ENCODE peak calls at places on chromosomes 16 and 17, in seven cellular contexts. R, V, S, W, G, X and Q are unnamed samples.
A peak's percentile ranks its signal among the peaks of the same experiment; 100 is the strongest.

GRCh38 chr17:4087911-4088693 is 54.7 kb downstream of the ZZEF1 start:
- DNase-seq in R (no peak), V (no peak), S (no peak), W (no peak), G (peak; percentile 71), X (no peak), Q (no peak)

GRCh38 chr16:3650631-3651265 is 3.7 kb upstream of the DNASE1 start:
- DNase-seq in R (no peak), V (no peak), S (no peak), W (no peak), G (no peak), X (no peak), Q (peak; percentile 36)

GRCh38 chr17:32929288-32929574 is 1.3 kb downstream of the TMEM98 start:
- DNase-seq in R (no peak), V (no peak), S (no peak), W (no peak), G (peak; percentile 18), X (no peak), Q (no peak)

GRCh38 chr16:25163683-25164082 is 52.1 kb downstream of the LCMT1 start:
- DNase-seq in R (no peak), V (no peak), S (no peak), W (no peak), G (no peak), X (no peak), Q (no peak)

GRCh38 chr17:65759532-65759931 is 198.1 kb upstream of the AXIN2 start:
- DNase-seq in R (no peak), V (no peak), S (no peak), W (no peak), G (no peak), X (no peak), Q (no peak)

GRCh38 chr17:81859906-81860755 is at the start of gene P4HB:
- DNase-seq in R (peak; percentile 32), V (no peak), S (peak; percentile 98), W (peak; percentile 33), G (no peak), X (no peak), Q (no peak)

GRCh38 chr17:1860978-1861377 is 31.2 kb downstream of the RPA1 start:
- DNase-seq in R (peak; percentile 43), V (no peak), S (no peak), W (no peak), G (no peak), X (no peak), Q (no peak)

GRCh38 chr17:78364436-78365281 is 4.8 kb upstream of the SOCS3 start:
- DNase-seq in R (no peak), V (no peak), S (no peak), W (no peak), G (no peak), X (no peak), Q (peak; percentile 74)

GRCh38 chr17:4980644-4981216 is 6.7 kb downstream of the CAMTA2 start:
- DNase-seq in R (no peak), V (no peak), S (no peak), W (no peak), G (peak; percentile 40), X (peak; percentile 65), Q (no peak)

GRCh38 chr16:89562027-89562599 is 1.6 kb downstream of the RPL13 start:
- DNase-seq in R (no peak), V (no peak), S (no peak), W (peak; percentile 58), G (no peak), X (peak; percentile 47), Q (peak; percentile 71)
- H3K4me3 ChIP-seq in R (no peak overlapping the region), V (no peak overlapping the region), S (peak overlapping the region; percentile 96), W (no peak overlapping the region), G (peak overlapping the region; percentile 82), X (peak overlapping the region; percentile 99), Q (peak overlapping the region; percentile 97)

GRCh38 chr17:40952675-40953074 is 14.1 kb downstream of the KRT39 start:
- DNase-seq in R (no peak), V (no peak), S (no peak), W (no peak), G (peak; percentile 97), X (peak; percentile 33), Q (no peak)

GRCh38 chr17:40950176-40950575 is 12.7 kb upstream of the KRT23 start:
- DNase-seq in R (no peak), V (no peak), S (no peak), W (no peak), G (no peak), X (no peak), Q (no peak)

GRCh38 chr17:40952169-40952568 is 14.6 kb downstream of the KRT39 start:
- DNase-seq in R (no peak), V (no peak), S (no peak), W (no peak), G (no peak), X (no peak), Q (no peak)

GRCh38 chr17:40949406-40949805 is 12.0 kb upstream of the KRT23 start:
- DNase-seq in R (no peak), V (no peak), S (no peak), W (no peak), G (no peak), X (no peak), Q (no peak)

GRCh38 chr17:40951011-40951622 is 13.7 kb upstream of the KRT23 start:
- DNase-seq in R (no peak), V (no peak), S (no peak), W (no peak), G (peak; percentile 72), X (no peak), Q (no peak)
- H3K27ac ChIP-seq in R (no peak overlapping the region), V (no peak overlapping the region), S (no peak overlapping the region), W (no peak overlapping the region), G (no peak overlapping the region), X (no peak overlapping the region), Q (no peak overlapping the region)

GRCh38 chr16:50821586-50821985 is 79.7 kb downstream of the CYLD start:
- DNase-seq in R (no peak), V (no peak), S (no peak), W (no peak), G (no peak), X (peak; percentile 21), Q (no peak)
- TF ChIP-seq CTCF in R (no peak), V (no peak), S (no peak), W (no peak), G (no peak), X (no peak), Q (no peak)

GRCh38 chr17:47698749-47699535 is 5.0 kb downstream of the TBKBP1 start:
- DNase-seq in R (no peak), V (peak; percentile 70), S (peak; percentile 71), W (peak; percentile 67), G (no peak), X (peak; percentile 61), Q (no peak)
- H3K4me3 ChIP-seq in R (no peak overlapping the region), V (no peak overlapping the region), S (no peak overlapping the region), W (no peak overlapping the region), G (no peak overlapping the region), X (no peak overlapping the region), Q (no peak overlapping the region)

GRCh38 chr17:50868594-50868993 is 2.4 kb upstream of the TOB1 start:
- DNase-seq in R (no peak), V (no peak), S (no peak), W (no peak), G (no peak), X (no peak), Q (no peak)
- H3K27ac ChIP-seq in R (no peak overlapping the region), V (no peak overlapping the region), S (peak overlapping the region; percentile 99), W (peak overlapping the region; percentile 99), G (no peak overlapping the region), X (peak overlapping the region; percentile 98), Q (peak overlapping the region; percentile 99)

GRCh38 chr16:68022728-68023537 is at the start of the genes DDX28 and DUS2:
- DNase-seq in R (peak; percentile 87), V (peak; percentile 92), S (peak; percentile 93), W (peak; percentile 95), G (peak; percentile 92), X (peak; percentile 95), Q (peak; percentile 92)
- TF ChIP-seq CTCF in R (no peak), V (peak; percentile 1), S (no peak), W (no peak), G (no peak), X (no peak), Q (no peak)

GRCh38 chr17:60525347-60525623 is 757 bp downstream of the APPBP2 start:
- DNase-seq in R (no peak), V (no peak), S (no peak), W (no peak), G (peak; percentile 28), X (no peak), Q (no peak)

GRCh38 chr17:60524463-60525346 is 1.3 kb downstream of the APPBP2 start:
- DNase-seq in R (no peak), V (no peak), S (no peak), W (no peak), G (peak; percentile 23), X (no peak), Q (no peak)

GRCh38 chr17:60522889-60523626 is 3.0 kb downstream of the APPBP2 start:
- DNase-seq in R (no peak), V (no peak), S (no peak), W (no peak), G (no peak), X (no peak), Q (no peak)

GRCh38 chr17:60525624-60526514 is at the start of gene APPBP2:
- DNase-seq in R (peak; percentile 87), V (peak; percentile 88), S (peak; percentile 88), W (peak; percentile 88), G (peak; percentile 87), X (peak; percentile 93), Q (peak; percentile 93)

DNA sequence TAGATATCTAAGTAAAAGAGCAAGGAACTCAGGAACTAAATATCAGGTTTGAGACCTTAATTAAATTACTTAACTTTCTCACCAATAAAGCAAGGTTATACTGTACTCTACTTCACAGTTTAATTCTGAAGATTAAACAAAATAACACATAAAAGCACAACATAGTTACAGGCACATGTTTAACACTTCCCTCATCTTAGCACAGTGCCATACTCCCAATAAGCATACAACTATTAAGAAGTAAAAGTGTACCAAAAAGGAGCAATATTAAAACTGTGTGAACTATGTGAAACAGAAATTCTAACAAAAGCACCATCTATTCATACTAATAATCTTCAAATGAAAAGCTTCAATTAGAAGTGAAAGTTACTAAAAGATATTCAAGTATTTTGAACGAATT is 2.2 kb downstream of the APPBP2 start:
- DNase-seq in R (no peak), V (no peak), S (no peak), W (no peak), G (no peak), X (no peak), Q (no peak)
- H3K4me3 ChIP-seq in R (peak overlapping the region; percentile 81), V (no peak overlapping the region), S (peak overlapping the region; percentile 94), W (no peak overlapping the region), G (peak overlapping the region; percentile 96), X (peak overlapping the region; percentile 90), Q (peak overlapping the region; percentile 91)

DNA sequence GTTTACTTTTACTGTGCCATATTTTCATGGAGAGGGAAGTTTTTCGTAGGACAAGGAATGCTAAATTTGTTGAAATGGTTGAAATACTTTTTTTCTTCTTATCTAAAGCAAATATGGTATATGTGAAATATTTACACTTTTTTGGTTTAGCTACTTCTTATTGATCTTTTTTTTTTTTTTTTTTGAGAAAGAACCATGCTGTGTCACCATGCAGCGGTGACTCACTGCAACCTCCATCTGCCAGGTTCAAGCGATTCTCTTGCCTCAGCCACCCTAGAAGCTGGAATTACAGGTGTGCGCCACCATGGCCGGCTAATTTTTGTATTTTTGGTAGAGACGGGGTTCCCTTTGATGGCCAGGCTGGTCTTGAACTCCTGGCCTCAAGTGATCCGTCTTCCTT is 100.5 kb downstream of the FTO start:
- DNase-seq in R (no peak), V (no peak), S (no peak), W (no peak), G (no peak), X (no peak), Q (no peak)
- H3K27ac ChIP-seq in R (no peak overlapping the region), V (no peak overlapping the region), S (no peak overlapping the region), W (no peak overlapping the region), G (no peak overlapping the region), X (no peak overlapping the region), Q (no peak overlapping the region)